ENCODE peak calls at places on chromosomes 11 and 22, in four cellular contexts. G is breast epithelium, V is suprapubic skin, C is HCT116. X is an unnamed sample. For H3K4me1, the result is how much of the 10 kb centered on the place peaks cover.

GRCh38 chr11:125404811-125405481 is 91.1 kb downstream of the FEZ1 start:
- DNase-seq in G (peak), V (peak), C (peak), X (peak)

GRCh38 chr11:10307411-10308207 is 2.7 kb downstream of the ADM start:
- DNase-seq in G (peak), V (peak), C (peak), X (peak)

GRCh38 chr11:31236052-31236652 is 133.4 kb downstream of the DCDC1 start:
- DNase-seq in G (no peak), V (no peak), C (peak), X (no peak)

GRCh38 chr11:65425971-65426838 is 3.6 kb downstream of the NEAT1 start:
- DNase-seq in G (no peak), V (peak), C (peak), X (peak)

GRCh38 chr11:111299111-111300026 is 1.0 kb downstream of the POU2AF3 start:
- DNase-seq in G (peak), V (no peak), C (no peak), X (peak)

GRCh38 chr11:99916078-99916477 is 771.0 kb upstream of the ARHGAP42 start:
- DNase-seq in G (no peak), V (no peak), C (no peak), X (no peak)

GRCh38 chr11:133906746-133907145 is 50.0 kb downstream of the IGSF9B start:
- DNase-seq in G (no peak), V (no peak), C (no peak), X (no peak)

GRCh38 chr11:80165763-80166162 is 724.9 kb upstream of the TENM4 start:
- DNase-seq in G (no peak), V (no peak), C (no peak), X (no peak)

GRCh38 chr22:31102441-31103081 is 4.8 kb downstream of the SELENOM start:
- DNase-seq in G (no peak), V (peak), C (no peak), X (peak)

GRCh38 chr11:109109150-109109549 is 312.8 kb upstream of the C11orf87 start:
- DNase-seq in G (no peak), V (no peak), C (no peak), X (no peak)

GRCh38 chr22:39473856-39474255 is 17.0 kb downstream of the MGAT3 start:
- DNase-seq in G (no peak), V (no peak), C (no peak), X (no peak)
- H3K4me1 ChIP-seq in G (under half), V (under half), C (under half), X (half or more)

DNA sequence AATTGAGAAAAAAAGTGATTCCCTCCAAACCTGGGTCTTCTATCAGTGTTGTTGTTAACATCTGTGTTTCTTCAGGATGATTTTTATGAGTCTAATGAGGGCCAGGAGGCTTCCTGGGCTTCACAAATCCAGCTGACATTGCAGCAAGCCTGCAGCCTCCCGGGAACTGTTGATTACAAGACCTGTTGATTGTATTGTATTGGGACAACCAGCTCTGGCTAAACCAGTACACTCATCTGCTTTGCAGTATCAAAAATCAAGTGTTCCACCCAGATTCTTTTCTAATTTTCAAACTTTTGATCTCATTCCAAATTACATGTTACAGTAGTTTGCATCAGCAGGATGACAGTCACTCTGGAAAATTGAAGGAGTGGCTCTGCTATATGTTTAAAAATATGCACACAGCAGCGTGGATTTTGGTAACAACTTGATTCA is 16.1 kb upstream of the PRSS23 start:
- DNase-seq in G (no peak), V (no peak), C (no peak), X (no peak)
- TF ChIP-seq POLR2AphosphoS5 in G (no peak), V (no peak), C (no peak), X (no peak)

GRCh38 chr22:44098966-44099530 is 74.9 kb downstream of the PARVB start:
- DNase-seq in G (no peak), V (no peak), C (no peak), X (no peak)
- H3K27ac ChIP-seq in G (no peak), V (no peak), C (no peak), X (no peak)

DNA sequence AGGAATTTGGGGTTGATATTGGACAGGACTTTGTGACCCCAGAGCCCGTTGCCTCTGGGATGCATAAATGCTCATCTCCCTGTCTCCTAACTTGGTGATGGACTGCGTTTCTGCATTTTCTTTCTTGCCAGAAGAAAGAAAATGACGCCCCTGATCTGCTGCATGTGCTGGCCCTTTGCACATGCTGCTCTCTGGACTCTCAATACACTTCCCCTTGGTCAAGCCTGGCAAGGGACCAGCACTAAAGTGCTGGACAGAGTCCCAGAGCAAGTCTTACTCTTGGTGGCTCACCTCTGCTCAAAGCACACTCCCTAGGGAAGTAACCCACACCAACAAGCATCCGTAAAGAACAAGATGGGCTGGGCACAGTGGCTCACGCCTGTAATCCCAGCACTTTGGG is 40.7 kb downstream of the MYH9 start:
- DNase-seq in G (no peak), V (no peak), C (no peak), X (no peak)
- H3K4me1 ChIP-seq in G (under half), V (half or more), C (under half), X (under half)

DNA sequence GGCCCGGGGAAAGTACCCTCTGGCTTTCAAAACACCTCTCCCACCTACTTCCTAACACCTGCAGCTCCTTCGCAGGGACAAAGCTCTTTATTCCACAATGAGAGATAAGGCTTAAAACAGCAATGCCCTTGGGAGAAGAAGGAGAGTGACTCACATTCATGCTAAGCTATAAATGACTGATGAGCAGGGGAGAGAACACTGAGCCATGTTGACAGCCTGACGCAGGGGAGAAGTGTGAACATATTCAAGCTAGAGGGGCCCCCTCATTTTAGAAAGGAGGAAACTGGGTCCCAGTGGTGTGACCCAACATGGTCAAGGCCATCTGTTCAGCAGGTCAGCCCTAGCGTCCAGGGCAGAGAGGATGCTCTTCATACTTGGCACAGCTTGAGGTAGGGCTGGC is 171.8 kb downstream of the DSCAML1 start:
- DNase-seq in G (no peak), V (no peak), C (no peak), X (no peak)
- TF ChIP-seq POLR2AphosphoS5 in G (no peak), V (no peak), C (no peak), X (no peak)

GRCh38 chr22:22424210-22424800 is 84.2 kb downstream of the ZNF280B start:
- DNase-seq in G (no peak), V (no peak), C (no peak), X (no peak)
- H3K27ac ChIP-seq in G (no peak), V (no peak), C (no peak), X (no peak)

GRCh38 chr11:68459886-68460740 is 439 bp upstream of the PPP6R3 start:
- DNase-seq in G (peak), V (peak), C (peak), X (peak)
- H3K4me1 ChIP-seq in G (under half), V (under half), C (under half), X (under half)

GRCh38 chr22:20562607-20563463 is 55.4 kb downstream of the MED15 start:
- DNase-seq in G (no peak), V (no peak), C (no peak), X (no peak)

GRCh38 chr22:20561882-20562281 is 54.5 kb downstream of the MED15 start:
- DNase-seq in G (no peak), V (no peak), C (no peak), X (no peak)

GRCh38 chr22:20560716-20561115 is 53.3 kb downstream of the MED15 start:
- DNase-seq in G (no peak), V (no peak), C (no peak), X (no peak)

GRCh38 chr22:20558534-20558933 is 51.1 kb downstream of the MED15 start:
- DNase-seq in G (no peak), V (no peak), C (no peak), X (no peak)

GRCh38 chr22:20559174-20559760 is 51.9 kb downstream of the MED15 start:
- DNase-seq in G (no peak), V (no peak), C (no peak), X (no peak)
- TF ChIP-seq POLR2AphosphoS5 in G (no peak), V (no peak), C (no peak), X (no peak)

GRCh38 chr11:96331556-96332168 is 11.3 kb downstream of the MAML2 start:
- DNase-seq in G (no peak), V (no peak), C (no peak), X (no peak)

GRCh38 chr11:96328395-96329010 is 14.5 kb downstream of the MAML2 start:
- DNase-seq in G (no peak), V (no peak), C (no peak), X (no peak)

GRCh38 chr11:96330511-96330859 is 12.5 kb downstream of the MAML2 start:
- DNase-seq in G (no peak), V (no peak), C (no peak), X (no peak)

GRCh38 chr11:96329419-96329818 is 13.6 kb downstream of the MAML2 start:
- DNase-seq in G (no peak), V (no peak), C (no peak), X (no peak)

GRCh38 chr11:96329855-96330510 is 13.0 kb downstream of the MAML2 start:
- DNase-seq in G (no peak), V (no peak), C (no peak), X (no peak)
- H3K27ac ChIP-seq in G (peak), V (no peak), C (no peak), X (no peak)

GRCh38 chr22:32662587-32662915 is 139.0 kb upstream of the TIMP3 start:
- DNase-seq in G (no peak), V (no peak), C (no peak), X (no peak)

GRCh38 chr22:32661296-32661695 is 140.2 kb upstream of the TIMP3 start:
- DNase-seq in G (peak), V (peak), C (no peak), X (peak)

GRCh38 chr22:32665676-32666075 is 135.8 kb upstream of the TIMP3 start:
- DNase-seq in G (no peak), V (no peak), C (no peak), X (no peak)

GRCh38 chr22:32660292-32660691 is 141.2 kb upstream of the TIMP3 start:
- DNase-seq in G (no peak), V (no peak), C (peak), X (peak)

GRCh38 chr22:32661737-32662586 is 139.5 kb upstream of the TIMP3 start:
- DNase-seq in G (no peak), V (no peak), C (no peak), X (no peak)
- H3K4me1 ChIP-seq in G (under half), V (under half), C (under half), X (under half)